ENCODE peak calls at places on chromosomes 7 and 10, in ten cellular contexts. Z, P, K, Q, E, F, W, A, H and N are unnamed samples.

GRCh38 chr10:122348951-122349361 is 25.6 kb upstream of the PLEKHA1 start:
- DNase-seq in A (no peak), W (peak), Q (peak), K (no peak), F (no peak), P (no peak), Z (no peak), H (no peak), E (no peak), N (no peak)

GRCh38 chr7:128105228-128106022 is 74.2 kb upstream of the LRRC4 start:
- DNase-seq in F (no peak), P (no peak), Q (no peak), K (no peak), W (no peak), E (no peak), Z (no peak), H (no peak), A (no peak), N (no peak)

GRCh38 chr7:92781117-92781720 is 55.2 kb downstream of the CDK6 start:
- DNase-seq in E (no peak), K (no peak), F (no peak), Z (peak), W (no peak), P (no peak), Q (no peak), H (peak), A (no peak), N (no peak)

GRCh38 chr7:157670490-157671357 is 333.9 kb downstream of the DNAJB6 start:
- DNase-seq in W (no peak), P (no peak), E (no peak), F (peak), A (no peak), H (peak), Q (no peak), Z (no peak), K (peak), N (no peak)

GRCh38 chr7:93958651-93959050 is 37.1 kb downstream of the GNG11 start:
- DNase-seq in P (no peak), W (no peak), F (no peak), K (no peak), E (no peak), H (no peak), Z (no peak), A (no peak), Q (no peak), N (no peak)

GRCh38 chr7:135151162-135151932 is 3.5 kb downstream of the TMEM140 start:
- DNase-seq in W (no peak), H (no peak), A (no peak), Z (no peak), F (no peak), P (no peak), K (no peak), Q (no peak), E (no peak), N (no peak)

GRCh38 chr7:95621404-95621803 is 25.1 kb upstream of the PDK4 start:
- DNase-seq in K (no peak), F (no peak), Z (no peak), A (no peak), Q (no peak), W (no peak), P (no peak), E (no peak), H (no peak), N (no peak)

GRCh38 chr10:76430330-76430729 is 998.9 kb downstream of the LRMDA start:
- DNase-seq in F (no peak), P (no peak), Q (no peak), K (no peak), A (no peak), H (no peak), E (no peak), Z (no peak), W (no peak), N (no peak)

GRCh38 chr10:118545381-118545780 is 50.1 kb downstream of the PRLHR start:
- DNase-seq in W (no peak), F (no peak), E (no peak), K (no peak), Z (no peak), P (no peak), A (no peak), H (no peak), Q (no peak), N (no peak)

GRCh38 chr7:154794147-154794780 is 208.7 kb downstream of the PAXIP1 start:
- DNase-seq in Q (no peak), F (peak), E (no peak), H (no peak), W (no peak), P (no peak), A (no peak), Z (no peak), K (no peak), N (no peak)

GRCh38 chr10:86044029-86044428 is 322.6 kb downstream of the GRID1 start:
- DNase-seq in F (no peak), Q (no peak), A (no peak), E (no peak), Z (no peak), H (no peak), W (peak), P (no peak), K (no peak), N (no peak)

GRCh38 chr7:130099331-130099730 is 29.0 kb downstream of the KLHDC10 start:
- DNase-seq in A (no peak), P (no peak), W (no peak), F (peak), Z (no peak), E (no peak), Q (no peak), H (no peak), K (no peak), N (no peak)

GRCh38 chr10:84333864-84334451 is 5.6 kb downstream of the CCSER2 start:
- DNase-seq in W (no peak), K (no peak), A (no peak), P (peak), E (peak), F (peak), H (peak), Z (no peak), Q (no peak), N (no peak)

GRCh38 chr10:119675483-119676170 is 24.4 kb downstream of the BAG3 start:
- DNase-seq in W (no peak), Q (no peak), H (no peak), E (no peak), A (no peak), P (no peak), K (no peak), Z (no peak), F (no peak), N (no peak)

GRCh38 chr10:79360499-79361342 is 13.5 kb downstream of the PPIF start:
- DNase-seq in Z (no peak), F (no peak), K (no peak), Q (no peak), E (no peak), P (no peak), W (no peak), H (no peak), A (no peak), N (no peak)

GRCh38 chr7:117458977-117459583 is 20.7 kb upstream of the CFTR start:
- DNase-seq in Q (peak), H (peak), K (no peak), P (no peak), W (peak), A (peak), F (peak), Z (peak), E (no peak), N (no peak)

GRCh38 chr10:127853868-127854768 is 38.6 kb downstream of the CLRN3 start:
- DNase-seq in Q (peak), H (peak), E (no peak), F (peak), W (peak), A (peak), K (no peak), P (peak), Z (peak), N (peak)

GRCh38 chr7:37065779-37066271 is 341.5 kb upstream of the AOAH start:
- DNase-seq in E (no peak), Z (no peak), A (peak), P (no peak), K (no peak), F (no peak), W (no peak), Q (no peak), H (no peak), N (no peak)

GRCh38 chr10:107548301-107548700 is 383.8 kb upstream of the SORCS1 start:
- DNase-seq in F (peak), W (no peak), Q (no peak), E (no peak), P (no peak), A (no peak), K (no peak), H (no peak), Z (no peak), N (peak)

GRCh38 chr10:122733450-122733849 is 33.8 kb upstream of the C10orf120 start:
- DNase-seq in Q (no peak), K (no peak), Z (no peak), E (no peak), A (no peak), F (no peak), H (no peak), W (no peak), P (no peak), N (no peak)

GRCh38 chr10:91163269-91163708 is 57.2 kb upstream of the PCGF5 start:
- DNase-seq in H (peak), W (no peak), A (peak), F (peak), E (peak), Q (peak), Z (peak), P (no peak), K (peak), N (peak)

GRCh38 chr7:82419200-82419599 is 24.4 kb downstream of the CACNA2D1 start:
- DNase-seq in Q (no peak), H (no peak), F (no peak), W (peak), K (peak), Z (peak), A (no peak), E (no peak), P (no peak), N (peak)

GRCh38 chr10:123863189-123863580 is 28.4 kb downstream of the CPXM2 start:
- DNase-seq in H (no peak), Q (no peak), Z (no peak), F (no peak), P (no peak), K (no peak), E (no peak), A (no peak), W (no peak), N (no peak)

GRCh38 chr10:50576245-50576815 is 47.4 kb downstream of the SGMS1 start:
- DNase-seq in A (no peak), E (no peak), W (no peak), P (no peak), Q (no peak), F (no peak), Z (no peak), H (no peak), K (no peak), N (no peak)

GRCh38 chr7:151396328-151396970 is 13.4 kb downstream of the WDR86 start:
- DNase-seq in F (no peak), W (no peak), Z (no peak), P (no peak), K (no peak), Q (no peak), H (no peak), E (no peak), A (no peak), N (no peak)

GRCh38 chr10:71478966-71479365 is 82.2 kb downstream of the CDH23 start:
- DNase-seq in E (no peak), K (no peak), W (no peak), Q (no peak), F (no peak), P (no peak), H (no peak), A (no peak), Z (no peak), N (no peak)

GRCh38 chr10:100470367-100470766 is 7.6 kb downstream of the WNT8B start:
- DNase-seq in H (no peak), F (no peak), E (no peak), K (no peak), W (no peak), Z (no peak), P (no peak), Q (no peak), A (no peak), N (no peak)

GRCh38 chr10:91340613-91341362 is 69.4 kb upstream of the HECTD2 start:
- DNase-seq in E (no peak), A (peak), W (no peak), H (no peak), F (no peak), P (no peak), K (no peak), Q (no peak), Z (peak), N (no peak)

GRCh38 chr10:104329754-104330153 is 8.5 kb downstream of the ITPRIP start:
- DNase-seq in Q (no peak), K (no peak), E (no peak), W (no peak), F (no peak), A (peak), P (no peak), Z (no peak), H (no peak), N (no peak)

GRCh38 chr7:55178863-55179773 is 160.3 kb downstream of the EGFR start:
- DNase-seq in W (no peak), Z (no peak), P (peak), H (no peak), A (no peak), E (no peak), K (no peak), F (no peak), Q (no peak), N (no peak)

GRCh38 chr10:131088619-131089018 is 222.9 kb downstream of the TCERG1L start:
- DNase-seq in E (no peak), P (no peak), F (peak), K (no peak), Q (no peak), Z (no peak), A (no peak), W (no peak), H (no peak), N (no peak)